ENCODE peak calls at places on chromosome 17, in seven cellular contexts. M is fibroblast of mammary gland, P is aorta, E is heart left ventricle, Z is psoas muscle, J is fibroblast of villous mesenchyme, W is fibroblast of the aortic adventitia. Y is an unnamed sample.

GRCh38 chr17:55887531-55887930 is 136.7 kb downstream of the PCTP start:
- DNase-seq in M (no peak), P (no peak), E (no peak), Z (no peak), J (no peak), W (no peak), Y (no peak)

GRCh38 chr17:46876353-46876887 is 25.0 kb downstream of the WNT9B start:
- DNase-seq in M (no peak), P (no peak), E (no peak), Z (no peak), J (no peak), W (no peak), Y (no peak)

GRCh38 chr17:64107517-64108235 is 22.3 kb downstream of the ERN1 start:
- DNase-seq in M (no peak), P (no peak), E (no peak), Z (no peak), J (no peak), W (no peak), Y (peak; percentile 70)

GRCh38 chr17:35849469-35850348 is 19.0 kb downstream of the HEATR9 start:
- DNase-seq in M (peak; percentile 74), P (no peak), E (peak; percentile 38), Z (no peak), J (peak; percentile 74), W (peak; percentile 83), Y (peak; percentile 71)

GRCh38 chr17:8481089-8481488 is 45.4 kb downstream of the NDEL1 start:
- DNase-seq in M (no peak), P (peak; percentile 46), E (no peak), Z (no peak), J (no peak), W (no peak), Y (no peak)

GRCh38 chr17:61309857-61310256 is 89.8 kb upstream of the TBX2 start:
- DNase-seq in M (peak; percentile 94), P (no peak), E (no peak), Z (no peak), J (peak; percentile 91), W (peak; percentile 72), Y (no peak)

GRCh38 chr17:69043098-69043497 is 17.6 kb downstream of the ABCA9 start:
- DNase-seq in M (no peak), P (no peak), E (no peak), Z (no peak), J (no peak), W (no peak), Y (no peak)

GRCh38 chr17:17902877-17903276 is 66.1 kb upstream of the SREBF1 start:
- DNase-seq in M (no peak), P (no peak), E (no peak), Z (peak; percentile 66), J (no peak), W (no peak), Y (no peak)

GRCh38 chr17:66025551-66025950 is 166.4 kb downstream of the CEP112 start:
- DNase-seq in M (peak; percentile 31), P (no peak), E (no peak), Z (no peak), J (no peak), W (peak; percentile 29), Y (no peak)

GRCh38 chr17:36942631-36943125 is 5.4 kb downstream of the LHX1 start:
- DNase-seq in M (no peak), P (peak; percentile 45), E (no peak), Z (no peak), J (no peak), W (no peak), Y (no peak)

GRCh38 chr17:79294459-79295071 is 219.9 kb downstream of the ENGASE start:
- DNase-seq in M (peak; percentile 44), P (peak; percentile 68), E (peak; percentile 54), Z (peak; percentile 78), J (peak; percentile 56), W (peak; percentile 36), Y (no peak)

GRCh38 chr17:41814195-41814594 is 1.4 kb downstream of the FKBP10 start:
- DNase-seq in M (peak; percentile 55), P (no peak), E (no peak), Z (no peak), J (peak; percentile 82), W (peak; percentile 37), Y (no peak)
- H3K4me3 ChIP-seq in M (peak overlapping the region; percentile 76), P (no peak overlapping the region), E (no peak overlapping the region), Z (peak overlapping the region; percentile 82), J (peak overlapping the region; percentile 95), W (peak overlapping the region; percentile 83), Y (no peak overlapping the region)

DNA sequence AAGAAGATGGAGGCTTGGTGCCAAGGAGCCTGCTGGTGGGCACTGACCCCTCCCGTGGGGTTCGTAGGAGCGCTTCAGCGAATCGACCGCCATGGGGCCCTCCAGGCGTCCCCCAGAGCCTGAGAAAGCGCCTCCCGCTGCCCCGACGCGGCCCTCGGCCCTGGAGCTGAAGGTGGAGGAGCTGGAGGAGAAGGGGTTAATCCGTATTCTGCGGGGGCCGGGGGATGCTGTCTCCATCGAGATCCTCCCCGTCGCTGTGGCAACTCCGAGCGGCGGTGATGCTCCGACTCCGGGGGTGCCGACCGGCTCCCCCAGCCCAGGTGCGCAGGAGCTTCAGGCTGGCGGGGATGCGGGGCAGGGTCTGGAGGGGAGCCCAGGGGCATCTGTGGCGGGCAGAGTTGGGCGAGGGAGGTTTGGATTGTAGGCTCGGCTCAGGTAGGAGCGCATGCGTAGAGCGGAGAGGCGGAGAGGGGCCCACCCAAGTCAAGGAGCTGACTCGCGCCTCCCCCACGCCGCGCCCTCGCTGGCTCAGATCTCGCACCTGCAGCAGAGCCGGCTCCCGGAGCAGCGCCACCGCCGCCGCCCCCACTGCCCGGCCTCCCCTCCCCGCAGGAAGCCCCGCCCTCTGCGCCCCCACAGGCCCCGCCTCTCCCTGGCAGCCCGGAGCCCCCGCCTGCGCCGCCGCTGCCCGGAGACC is 19.8 kb downstream of the FMNL1 start:
- DNase-seq in M (no peak), P (no peak), E (peak; percentile 35), Z (no peak), J (no peak), W (no peak), Y (no peak)
- H3K4me3 ChIP-seq in M (no peak overlapping the region), P (no peak overlapping the region), E (peak overlapping the region; percentile 13), Z (no peak overlapping the region), J (no peak overlapping the region), W (no peak overlapping the region), Y (no peak overlapping the region)

DNA sequence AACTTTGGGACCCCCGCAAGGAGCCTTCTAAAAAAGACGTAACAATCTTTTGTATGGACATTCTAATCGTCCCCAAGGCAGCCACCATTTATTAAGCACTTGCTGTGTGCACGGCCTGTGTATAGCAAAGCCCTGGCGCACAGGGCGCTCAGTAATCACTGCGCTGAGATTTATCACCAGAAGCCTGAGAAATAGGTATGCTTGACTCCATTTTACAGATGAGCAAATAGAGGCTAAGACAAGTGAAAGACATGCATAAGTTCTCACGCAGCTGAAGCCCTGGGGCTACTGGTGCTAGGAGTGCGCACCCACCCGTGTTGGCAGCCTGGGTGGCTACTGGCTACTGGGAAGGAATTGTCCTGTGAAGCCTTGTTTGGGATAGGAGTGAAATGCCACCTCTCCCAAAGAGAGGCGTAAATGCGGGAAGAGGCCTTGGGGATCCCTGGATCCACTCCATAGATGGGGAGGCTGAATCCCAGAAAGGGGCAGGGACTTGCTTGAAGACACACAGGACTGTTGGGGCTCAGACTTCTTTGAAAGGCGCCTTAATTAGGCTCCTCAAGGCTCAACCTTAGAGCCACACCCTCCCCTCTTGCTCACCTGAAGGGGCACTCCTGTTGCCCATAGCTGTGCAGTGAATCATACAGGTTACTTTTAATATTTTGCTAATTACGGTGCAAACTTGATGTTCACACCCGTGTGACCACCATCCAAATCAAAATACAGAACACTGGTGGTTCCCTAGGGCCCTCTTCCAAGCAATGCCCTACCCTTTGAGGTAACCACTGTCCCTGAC is 634 bp upstream of the NATD1 start:
- DNase-seq in M (no peak), P (no peak), E (no peak), Z (no peak), J (no peak), W (no peak), Y (no peak)
- H3K4me3 ChIP-seq in M (peak overlapping the region; percentile 49), P (peak overlapping the region; percentile 63), E (peak overlapping the region; percentile 75), Z (peak overlapping the region; percentile 71), J (peak overlapping the region; percentile 66), W (peak overlapping the region; percentile 74), Y (peak overlapping the region; percentile 47)

GRCh38 chr17:40100419-40100668 is at the start of gene NR1D1:
- DNase-seq in M (no peak), P (no peak), E (no peak), Z (no peak), J (no peak), W (no peak), Y (no peak)
- H3K4me3 ChIP-seq in M (peak within 1 kb of the TSS; percentile 91), P (peak within 1 kb of the TSS; percentile 43), E (peak within 1 kb of the TSS; percentile 72), Z (peak within 1 kb of the TSS; percentile 98), J (peak within 1 kb of the TSS; percentile 76), W (peak within 1 kb of the TSS; percentile 100), Y (peak within 1 kb of the TSS; percentile 62)

GRCh38 chr17:81517339-81518112 is 4.9 kb upstream of the ACTG1 start:
- DNase-seq in M (no peak), P (no peak), E (peak; percentile 34), Z (peak; percentile 56), J (peak; percentile 30), W (no peak), Y (no peak)
- H3K4me3 ChIP-seq in M (no peak overlapping the region), P (no peak overlapping the region), E (peak overlapping the region; percentile 62), Z (peak overlapping the region; percentile 86), J (peak overlapping the region; percentile 9), W (no peak overlapping the region), Y (no peak overlapping the region)

DNA sequence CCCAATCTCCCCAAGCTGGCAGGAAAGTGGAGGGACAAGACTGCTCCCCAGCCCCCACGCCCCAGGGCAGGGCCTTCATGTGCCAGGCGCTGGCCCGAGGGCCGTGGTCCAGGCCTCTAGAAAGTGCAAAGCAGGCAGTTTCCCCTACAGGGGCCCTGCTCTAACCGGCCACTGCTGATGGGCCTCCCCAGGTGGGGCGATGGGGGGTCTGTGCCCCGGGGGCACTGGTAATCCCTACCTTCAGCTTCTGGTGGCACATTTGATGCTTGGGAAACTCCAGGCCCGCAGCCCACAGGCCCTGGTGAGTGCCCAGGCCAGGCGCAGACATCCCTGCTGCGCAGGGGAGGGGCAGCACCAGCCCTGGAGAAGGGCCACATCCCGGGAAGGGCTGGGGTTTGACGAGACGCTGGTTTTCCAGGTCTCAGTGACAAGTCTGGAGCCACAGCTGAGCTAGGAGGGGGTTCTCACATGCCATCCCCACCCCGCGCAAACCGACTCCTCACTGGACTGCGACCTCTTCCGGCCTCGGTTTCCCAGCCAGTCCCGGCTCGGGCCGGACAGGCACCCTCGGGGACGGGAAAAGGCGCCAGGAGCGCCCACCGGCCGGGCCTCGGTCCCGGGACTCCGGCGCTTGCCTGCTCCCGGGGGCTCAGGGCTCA is 1.6 kb downstream of the DOC2B start:
- DNase-seq in M (no peak), P (no peak), E (peak; percentile 32), Z (no peak), J (no peak), W (no peak), Y (no peak)
- H3K4me3 ChIP-seq in M (no peak overlapping the region), P (no peak overlapping the region), E (peak overlapping the region; percentile 69), Z (peak overlapping the region; percentile 62), J (no peak overlapping the region), W (no peak overlapping the region), Y (no peak overlapping the region)